ENCODE peak calls at places on chromosomes 11 and 22, in five cellular contexts. W is IMR-90; N is NB4; U is CD4-positive, alpha-beta T cell; L is pancreas. K is an unnamed sample.

GRCh38 chr11:13685461-13686108 is 17.1 kb downstream of the FAR1 start:
- DNase-seq in W (peak; percentile 15), N (no peak), U (no peak), L (no peak), K (no peak)

GRCh38 chr11:45501277-45501979 is 164.0 kb downstream of the CHST1 start:
- DNase-seq in W (no peak), N (no peak), U (no peak), L (no peak), K (no peak)

GRCh38 chr11:119982517-119983239 is 155.2 kb downstream of the TRIM29 start:
- DNase-seq in W (no peak), N (no peak), U (no peak), L (no peak), K (no peak)

GRCh38 chr11:65502274-65502851 is 3.5 kb downstream of the MALAT1 start:
- DNase-seq in W (peak; percentile 61), N (peak; percentile 51), U (no peak), L (no peak), K (no peak)

GRCh38 chr22:37045958-37046357 is 5.6 kb upstream of the KCTD17 start:
- DNase-seq in W (peak; percentile 62), N (peak; percentile 35), U (no peak), L (no peak), K (no peak)

GRCh38 chr22:29765905-29766631 is 739 bp downstream of the ZMAT5 start:
- DNase-seq in W (no peak), N (no peak), U (peak; percentile 34), L (no peak), K (no peak)

GRCh38 chr11:118924591-118925585 is 838 bp downstream of the BCL9L start:
- DNase-seq in W (peak; percentile 33), N (peak; percentile 68), U (peak; percentile 63), L (peak; percentile 62), K (peak; percentile 90)

GRCh38 chr22:46770726-46771125 is 8.3 kb downstream of the TBC1D22A start:
- DNase-seq in W (no peak), N (no peak), U (no peak), L (no peak), K (no peak)

GRCh38 chr11:124893781-124894401 is 3.8 kb downstream of the ROBO4 start:
- DNase-seq in W (no peak), N (no peak), U (no peak), L (no peak), K (no peak)

GRCh38 chr11:130892847-130893246 is 23.4 kb downstream of the SNX19 start:
- DNase-seq in W (no peak), N (no peak), U (no peak), L (no peak), K (no peak)

GRCh38 chr11:35412285-35412684 is 7.1 kb downstream of the SLC1A2 start:
- DNase-seq in W (peak; percentile 25), N (peak; percentile 4), U (no peak), L (no peak), K (no peak)

GRCh38 chr22:17817079-17817478 is 42.8 kb upstream of the BID start:
- DNase-seq in W (no peak), N (no peak), U (no peak), L (no peak), K (no peak)

GRCh38 chr11:26944866-26945664 is 48.8 kb upstream of the FIBIN start:
- DNase-seq in W (peak; percentile 53), N (no peak), U (no peak), L (no peak), K (no peak)

GRCh38 chr11:72676874-72677341 is 2.7 kb upstream of the PDE2A start:
- DNase-seq in W (peak; percentile 26), N (peak; percentile 70), U (peak; percentile 73), L (peak; percentile 63), K (no peak)

GRCh38 chr11:27622541-27623300 is 77.5 kb downstream of the BDNF start:
- DNase-seq in W (no peak), N (no peak), U (no peak), L (no peak), K (no peak)

GRCh38 chr22:25497269-25497668 is 67.2 kb upstream of the GRK3 start:
- DNase-seq in W (peak; percentile 63), N (no peak), U (no peak), L (no peak), K (no peak)

GRCh38 chr11:36233226-36233625 is 56.0 kb downstream of the COMMD9 start:
- DNase-seq in W (peak; percentile 16), N (no peak), U (no peak), L (no peak), K (no peak)

GRCh38 chr11:2208691-2209369 is 37.2 kb upstream of the TH start:
- DNase-seq in W (no peak), N (no peak), U (peak; percentile 27), L (peak; percentile 69), K (no peak)

GRCh38 chr22:44738347-44738715 is 14.0 kb upstream of the ARHGAP8 start:
- DNase-seq in W (peak; percentile 17), N (no peak), U (no peak), L (no peak), K (no peak)

GRCh38 chr11:66020618-66021357 is 5.5 kb downstream of the CATSPER1 start:
- DNase-seq in W (peak; percentile 79), N (peak; percentile 94), U (no peak), L (no peak), K (no peak)

GRCh38 chr22:32389685-32390084 is 22.4 kb downstream of the RTCB start:
- DNase-seq in W (peak; percentile 11), N (peak; percentile 40), U (no peak), L (no peak), K (no peak)

GRCh38 chr11:1501421-1502167 is 15.0 kb upstream of the MOB2 start:
- DNase-seq in W (no peak), N (no peak), U (no peak), L (no peak), K (no peak)

GRCh38 chr11:7540830-7541555 is 27.2 kb downstream of the PPFIBP2 start:
- DNase-seq in W (no peak), N (no peak), U (no peak), L (no peak), K (no peak)

GRCh38 chr11:92211576-92212167 is 12.9 kb upstream of the FAT3 start:
- DNase-seq in W (peak; percentile 33), N (peak; percentile 18), U (no peak), L (no peak), K (no peak)

GRCh38 chr11:115751244-115751643 is 247.0 kb upstream of the CADM1 start:
- DNase-seq in W (no peak), N (no peak), U (no peak), L (no peak), K (no peak)

GRCh38 chr11:103829596-103829995 is 206.8 kb upstream of the DDI1 start:
- DNase-seq in W (no peak), N (no peak), U (no peak), L (no peak), K (no peak)

GRCh38 chr11:103832762-103833161 is 203.7 kb upstream of the DDI1 start:
- DNase-seq in W (peak; percentile 32), N (no peak), U (no peak), L (no peak), K (no peak)

GRCh38 chr11:103825469-103825868 is 211.0 kb upstream of the DDI1 start:
- DNase-seq in W (no peak), N (no peak), U (no peak), L (no peak), K (no peak)

GRCh38 chr11:103826856-103827255 is 209.6 kb upstream of the DDI1 start:
- DNase-seq in W (no peak), N (no peak), U (no peak), L (no peak), K (no peak)

GRCh38 chr11:103830205-103830604 is 206.2 kb upstream of the DDI1 start:
- DNase-seq in W (no peak), N (no peak), U (no peak), L (no peak), K (no peak)
- TF ChIP-seq CTCF in W (no peak), N (no peak), U (no peak), L (no peak), K (no peak)

GRCh38 chr11:21144556-21144955 is 475.2 kb downstream of the NELL1 start:
- DNase-seq in W (no peak), N (no peak), U (no peak), L (no peak), K (no peak)

GRCh38 chr11:21137813-21138212 is 468.4 kb downstream of the NELL1 start:
- DNase-seq in W (no peak), N (no peak), U (no peak), L (no peak), K (no peak)

GRCh38 chr11:21142007-21142406 is 472.6 kb downstream of the NELL1 start:
- DNase-seq in W (no peak), N (peak; percentile 13), U (no peak), L (no peak), K (no peak)
- TF ChIP-seq CTCF in W (no peak), N (no peak), U (no peak), L (no peak), K (peak; percentile 36)

GRCh38 chr22:19607198-19608113 is 83.2 kb upstream of the CLDN5 start:
- DNase-seq in W (peak; percentile 8), N (no peak), U (peak; percentile 52), L (peak; percentile 27), K (no peak)
- TF ChIP-seq CTCF in W (no peak), N (no peak), U (no peak), L (no peak), K (no peak)

GRCh38 chr11:406796-407650 is 7.8 kb downstream of the SIGIRR start:
- DNase-seq in W (peak; percentile 65), N (peak; percentile 91), U (peak; percentile 88), L (peak; percentile 70), K (no peak)
- TF ChIP-seq CTCF in W (peak; percentile 4), N (no peak), U (peak; percentile 40), L (no peak), K (peak; percentile 3)

GRCh38 chr11:43072096-43072495 is 239.7 kb upstream of the API5 start:
- DNase-seq in W (no peak), N (no peak), U (no peak), L (no peak), K (no peak)

GRCh38 chr11:43067681-43068080 is 244.1 kb upstream of the API5 start:
- DNase-seq in W (no peak), N (no peak), U (no peak), L (no peak), K (no peak)

GRCh38 chr11:43072911-43073310 is 238.9 kb upstream of the API5 start:
- DNase-seq in W (no peak), N (no peak), U (no peak), L (no peak), K (no peak)

GRCh38 chr11:43074810-43075209 is 237.0 kb upstream of the API5 start:
- DNase-seq in W (no peak), N (no peak), U (no peak), L (no peak), K (no peak)

GRCh38 chr11:43071338-43071737 is 240.5 kb upstream of the API5 start:
- DNase-seq in W (no peak), N (no peak), U (no peak), L (no peak), K (no peak)
- TF ChIP-seq CTCF in W (no peak), N (no peak), U (no peak), L (no peak), K (no peak)

GRCh38 chr11:62147545-62147944 is 23.7 kb downstream of the INCENP start:
- DNase-seq in W (no peak), N (no peak), U (no peak), L (no peak), K (no peak)
- TF ChIP-seq CTCF in W (no peak), N (peak; percentile 5), U (no peak), L (no peak), K (no peak)